ENCODE peak calls at places on chromosome 5, in ten cellular contexts. T, N, M, X, R, P, O, I, D and Q are unnamed samples.

GRCh38 chr5:27532305-27532704 is 493.9 kb upstream of the CDH9 start:
- DNase-seq in T (no peak), N (no peak), M (no peak), X (no peak), R (no peak), P (no peak), O (no peak), I (no peak), D (no peak), Q (no peak)

GRCh38 chr5:160356550-160357347 is 13.7 kb downstream of the C1QTNF2 start:
- DNase-seq in T (no peak), N (no peak), M (no peak), X (no peak), R (no peak), P (no peak), O (no peak), I (no peak), D (no peak), Q (no peak)

GRCh38 chr5:15014809-15015208 is 143.2 kb upstream of the ANKH start:
- DNase-seq in T (no peak), N (no peak), M (no peak), X (no peak), R (no peak), P (no peak), O (no peak), I (no peak), D (no peak), Q (no peak)

GRCh38 chr5:33489481-33490067 is 48.8 kb downstream of the TARS1 start:
- DNase-seq in T (no peak), N (no peak), M (no peak), X (no peak), R (no peak), P (no peak), O (no peak), I (no peak), D (no peak), Q (no peak)

GRCh38 chr5:10317825-10318682 is 10.4 kb upstream of the CMBL start:
- DNase-seq in T (no peak), N (no peak), M (no peak), X (no peak), R (peak; percentile 45), P (no peak), O (no peak), I (no peak), D (peak; percentile 76), Q (no peak)

GRCh38 chr5:91345466-91345865 is 37.7 kb downstream of the ARRDC3 start:
- DNase-seq in T (no peak), N (no peak), M (no peak), X (no peak), R (no peak), P (no peak), O (no peak), I (no peak), D (no peak), Q (no peak)

GRCh38 chr5:73438897-73439470 is 9.6 kb downstream of the FOXD1 start:
- DNase-seq in T (no peak), N (no peak), M (no peak), X (no peak), R (no peak), P (no peak), O (no peak), I (no peak), D (no peak), Q (no peak)

GRCh38 chr5:150674376-150674821 is 13.3 kb downstream of the MYOZ3 start:
- DNase-seq in T (peak; percentile 60), N (no peak), M (no peak), X (no peak), R (no peak), P (no peak), O (no peak), I (no peak), D (no peak), Q (no peak)

GRCh38 chr5:175056831-175057230 is 332.4 kb downstream of the MSX2 start:
- DNase-seq in T (no peak), N (no peak), M (no peak), X (no peak), R (no peak), P (no peak), O (no peak), I (no peak), D (no peak), Q (no peak)

GRCh38 chr5:140540227-140540626 is 7.2 kb upstream of the EIF4EBP3 start:
- DNase-seq in T (no peak), N (no peak), M (no peak), X (no peak), R (no peak), P (no peak), O (no peak), I (no peak), D (no peak), Q (no peak)

GRCh38 chr5:107948377-107948776 is 277.6 kb upstream of the EFNA5 start:
- DNase-seq in T (no peak), N (no peak), M (no peak), X (peak; percentile 37), R (no peak), P (no peak), O (no peak), I (no peak), D (no peak), Q (no peak)

GRCh38 chr5:63555874-63556273 is 406.4 kb downstream of the HTR1A start:
- DNase-seq in T (no peak), N (no peak), M (no peak), X (no peak), R (peak; percentile 20), P (no peak), O (no peak), I (no peak), D (no peak), Q (no peak)

GRCh38 chr5:61964199-61964598 is 341.8 kb upstream of the KIF2A start:
- DNase-seq in T (no peak), N (no peak), M (peak; percentile 34), X (no peak), R (peak; percentile 72), P (no peak), O (no peak), I (no peak), D (no peak), Q (no peak)

GRCh38 chr5:64315778-64316177 is 150.1 kb downstream of the RNF180 start:
- DNase-seq in T (no peak), N (no peak), M (no peak), X (no peak), R (no peak), P (no peak), O (no peak), I (no peak), D (no peak), Q (no peak)

GRCh38 chr5:42889311-42889933 is 77.7 kb upstream of the SELENOP start:
- DNase-seq in T (peak; percentile 74), N (peak; percentile 69), M (peak; percentile 69), X (peak; percentile 83), R (peak; percentile 79), P (no peak), O (peak; percentile 35), I (peak; percentile 41), D (peak; percentile 41), Q (peak; percentile 85)

GRCh38 chr5:35853652-35854051 is 3.0 kb upstream of the IL7R start:
- DNase-seq in T (no peak), N (peak; percentile 72), M (no peak), X (no peak), R (no peak), P (no peak), O (no peak), I (peak; percentile 61), D (no peak), Q (peak; percentile 40)

GRCh38 chr5:144203750-144204596 is 33.3 kb downstream of the KCTD16 start:
- DNase-seq in T (peak; percentile 20), N (peak; percentile 37), M (peak; percentile 67), X (peak; percentile 30), R (peak; percentile 72), P (no peak), O (peak; percentile 48), I (no peak), D (peak; percentile 46), Q (peak; percentile 67)

GRCh38 chr5:57499262-57500050 is 16.8 kb upstream of the ACTBL2 start:
- DNase-seq in T (no peak), N (no peak), M (peak; percentile 42), X (no peak), R (peak; percentile 63), P (no peak), O (peak; percentile 10), I (no peak), D (peak; percentile 63), Q (no peak)

GRCh38 chr5:931570-932145 is 39.0 kb downstream of the TRIP13 start:
- DNase-seq in T (no peak), N (no peak), M (no peak), X (no peak), R (no peak), P (no peak), O (no peak), I (no peak), D (no peak), Q (peak; percentile 6)

GRCh38 chr5:154868702-154869101 is 10.3 kb downstream of the CNOT8 start:
- DNase-seq in T (no peak), N (no peak), M (peak; percentile 36), X (no peak), R (peak; percentile 16), P (no peak), O (no peak), I (no peak), D (no peak), Q (peak; percentile 14)

GRCh38 chr5:126680215-126680817 is 79.6 kb downstream of the PHAX start:
- DNase-seq in T (no peak), N (no peak), M (no peak), X (no peak), R (peak; percentile 7), P (peak; percentile 51), O (no peak), I (no peak), D (peak; percentile 65), Q (no peak)

GRCh38 chr5:151659001-151659754 is 27.5 kb downstream of the SPARC start:
- DNase-seq in T (peak; percentile 32), N (peak; percentile 88), M (peak; percentile 51), X (no peak), R (peak; percentile 90), P (peak; percentile 46), O (peak; percentile 63), I (peak; percentile 68), D (no peak), Q (peak; percentile 75)

GRCh38 chr5:6302099-6302498 is 76.2 kb downstream of the MED10 start:
- DNase-seq in T (no peak), N (no peak), M (no peak), X (peak; percentile 60), R (no peak), P (no peak), O (no peak), I (no peak), D (no peak), Q (no peak)

GRCh38 chr5:165457854-165458481 is 1952.5 kb downstream of the MAT2B start:
- DNase-seq in T (no peak), N (no peak), M (peak; percentile 51), X (no peak), R (peak; percentile 50), P (no peak), O (no peak), I (no peak), D (no peak), Q (peak; percentile 45)

GRCh38 chr5:151092750-151093149 is 11.9 kb upstream of the TNIP1 start:
- DNase-seq in T (no peak), N (no peak), M (no peak), X (no peak), R (peak; percentile 97), P (no peak), O (no peak), I (no peak), D (no peak), Q (no peak)

GRCh38 chr5:118592678-118593328 is 395.5 kb downstream of the DTWD2 start:
- DNase-seq in T (no peak), N (no peak), M (no peak), X (no peak), R (no peak), P (no peak), O (no peak), I (no peak), D (no peak), Q (no peak)

GRCh38 chr5:67235399-67236110 is 39.0 kb upstream of the CD180 start:
- DNase-seq in T (no peak), N (no peak), M (no peak), X (no peak), R (no peak), P (no peak), O (no peak), I (no peak), D (no peak), Q (no peak)

GRCh38 chr5:71887680-71888079 is 168.6 kb downstream of the CARTPT start:
- DNase-seq in T (no peak), N (no peak), M (peak; percentile 57), X (peak; percentile 55), R (peak; percentile 94), P (no peak), O (peak; percentile 11), I (no peak), D (peak; percentile 53), Q (no peak)